ENCODE peak calls at places on chromosomes 4 and X, in four cellular contexts. E, C, D and J are unnamed samples.

GRCh38 chr4:61277785-61278184 is 77.7 kb downstream of the ADGRL3 start:
- DNase-seq in D (no peak), E (no peak), C (no peak), J (no peak)

GRCh38 chrX:25206761-25207160 is 191.0 kb upstream of the ARX start:
- DNase-seq in D (no peak), E (no peak), C (no peak), J (no peak)

GRCh38 chr4:51853027-51853682 is 10.2 kb downstream of the DCUN1D4 start:
- DNase-seq in D (no peak), E (no peak), C (no peak), J (no peak)

GRCh38 chrX:72352786-72353185 is 47.1 kb upstream of the CITED1 start:
- DNase-seq in D (no peak), E (no peak), C (no peak), J (no peak)

GRCh38 chrX:19121898-19122640 is at the start of gene ADGRG2:
- DNase-seq in E (no peak), D (peak), C (peak), J (peak)

GRCh38 chr4:104879367-104879766 is 267.3 kb upstream of the TET2 start:
- DNase-seq in E (no peak), D (no peak), C (no peak), J (no peak)

GRCh38 chr4:139316733-139317132 is 14.5 kb upstream of the NDUFC1 start:
- DNase-seq in C (no peak), D (no peak), E (no peak), J (no peak)

GRCh38 chrX:135403374-135403773 is 18.4 kb upstream of the SMIM10L2A start:
- DNase-seq in E (no peak), D (no peak), C (no peak), J (no peak)

GRCh38 chrX:31227250-31227649 is 155.4 kb upstream of the FTHL17 start:
- DNase-seq in E (no peak), C (no peak), D (no peak), J (no peak)

GRCh38 chr4:40432504-40432903 is 97.4 kb downstream of the CHRNA9 start:
- DNase-seq in E (no peak), C (no peak), D (no peak), J (no peak)

GRCh38 chr4:190017357-190018200 is 9.5 kb downstream of the FRG2 start:
- DNase-seq in C (no peak), D (no peak), E (no peak), J (no peak)

GRCh38 chr4:2261110-2261852 is 628 bp downstream of the MXD4 start:
- DNase-seq in E (no peak), C (peak), D (peak), J (peak)

GRCh38 chr4:85831647-85832046 is 356.7 kb downstream of the ARHGAP24 start:
- DNase-seq in D (no peak), E (no peak), C (no peak), J (no peak)

GRCh38 chr4:122747883-122748282 is 15.4 kb downstream of the BBS12 start:
- DNase-seq in C (no peak), D (no peak), E (no peak), J (no peak)

GRCh38 chr4:77586953-77587383 is 18.7 kb upstream of the CXCL13 start:
- DNase-seq in E (no peak), D (no peak), C (no peak), J (no peak)

GRCh38 chrX:78548012-78548411 is 111.1 kb downstream of the RTL3 start:
- DNase-seq in C (no peak), E (no peak), D (no peak), J (no peak)

GRCh38 chrX:120251471-120252011 is 929 bp downstream of the ZBTB33 start:
- DNase-seq in C (no peak), D (peak), E (no peak), J (no peak)

GRCh38 chr4:107956011-107956410 is 24.7 kb downstream of the CYP2U1 start:
- DNase-seq in E (no peak), C (no peak), D (no peak), J (no peak)

GRCh38 chr4:54526560-54526959 is 131.2 kb upstream of the KIT start:
- DNase-seq in E (no peak), C (no peak), D (no peak), J (no peak)

GRCh38 chr4:83340692-83341343 is 6.2 kb upstream of the HPSE start:
- DNase-seq in C (no peak), E (no peak), D (no peak), J (no peak)

GRCh38 chr4:139774759-139775487 is 109.3 kb downstream of the MGST2 start:
- DNase-seq in D (no peak), C (no peak), E (no peak), J (no peak)

GRCh38 chr4:152917533-152918395 is 18.4 kb upstream of the FHDC1 start:
- DNase-seq in C (no peak), D (no peak), E (no peak), J (no peak)

GRCh38 chr4:10746371-10747143 is 62.0 kb upstream of the CLNK start:
- DNase-seq in D (no peak), E (no peak), C (no peak), J (no peak)

GRCh38 chr4:99205104-99205979 is 13.7 kb downstream of the ADH6 start:
- DNase-seq in E (peak), C (no peak), D (no peak), J (no peak)

GRCh38 chr4:122827899-122828601 is 1.4 kb downstream of the FGF2 start:
- DNase-seq in E (no peak), D (no peak), C (no peak), J (peak)

GRCh38 chr4:129804458-129804981 is 708.6 kb downstream of the C4orf33 start:
- DNase-seq in E (no peak), C (no peak), D (no peak), J (no peak)
- H3K4me3 ChIP-seq in E (no peak), C (no peak), D (no peak), J (no peak)

GRCh38 chr4:127622923-127623754 is 9.6 kb upstream of the INTU start:
- DNase-seq in E (no peak), C (peak), D (peak), J (peak)
- H3K4me3 ChIP-seq in E (peak), C (peak), D (peak), J (peak)

GRCh38 chrX:45795546-45795945 is 594.9 kb upstream of the DIPK2B start:
- DNase-seq in C (no peak), D (no peak), E (no peak), J (no peak)

GRCh38 chrX:45801554-45801953 is 600.9 kb upstream of the DIPK2B start:
- DNase-seq in E (no peak), C (no peak), D (no peak), J (no peak)

GRCh38 chrX:45794995-45795337 is 594.3 kb upstream of the DIPK2B start:
- DNase-seq in C (no peak), E (no peak), D (no peak), J (no peak)

GRCh38 chrX:45803383-45803921 is 602.8 kb upstream of the DIPK2B start:
- DNase-seq in E (peak), D (no peak), C (no peak), J (no peak)

GRCh38 chrX:45799576-45799975 is 598.9 kb upstream of the DIPK2B start:
- DNase-seq in E (no peak), D (no peak), C (no peak), J (no peak)
- H3K4me3 ChIP-seq in E (no peak), D (no peak), C (no peak), J (no peak)

GRCh38 chrX:17635231-17635630 is 102.1 kb upstream of the SCML1 start:
- DNase-seq in C (no peak), D (no peak), E (no peak), J (no peak)
- H3K4me3 ChIP-seq in C (no peak), D (no peak), E (no peak), J (no peak)

DNA sequence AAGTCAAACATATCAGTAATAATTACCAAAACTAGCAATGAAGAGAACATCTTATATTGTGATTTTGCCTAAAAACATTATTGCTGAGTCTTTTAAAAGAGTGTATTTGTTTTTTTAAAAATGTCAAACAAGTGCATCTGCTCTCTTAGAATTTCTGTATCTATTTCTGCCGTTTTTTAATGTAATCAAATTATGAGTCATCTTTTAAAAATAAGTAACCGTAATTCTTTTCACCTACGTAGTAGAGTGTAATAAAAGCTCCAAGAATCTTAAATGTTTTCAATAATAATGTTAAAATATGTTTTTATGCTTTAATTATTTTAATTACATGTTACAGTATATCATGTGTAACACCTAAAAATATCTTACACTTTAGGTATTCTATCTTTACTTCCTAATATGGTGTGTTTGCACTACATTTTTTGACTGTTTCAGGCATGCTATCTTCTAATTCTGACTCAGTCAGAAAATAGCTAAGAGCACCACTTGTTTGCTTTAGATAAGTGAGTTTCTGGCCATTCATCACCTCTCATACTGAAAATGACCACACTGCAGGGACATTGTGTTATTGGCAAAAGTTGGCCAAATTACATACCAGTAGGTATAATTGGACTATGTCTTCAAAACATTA is 368.5 kb downstream of the PCDH7 start:
- DNase-seq in C (no peak), D (no peak), E (no peak), J (no peak)
- H3K4me3 ChIP-seq in C (no peak), D (no peak), E (no peak), J (no peak)

GRCh38 chr4:47647029-47647428 is 162.0 kb downstream of the ATP10D start:
- DNase-seq in D (no peak), E (no peak), C (no peak), J (no peak)
- H3K4me3 ChIP-seq in D (no peak), E (no peak), C (no peak), J (no peak)